ENCODE peak calls at places on chromosomes 1 and 21, in six cellular contexts. V is uterus, O is GM12865, I is mesendoderm, H is WTC11, K is GM12892. P is an unnamed sample.
A peak's percentile ranks its signal among the peaks of the same experiment; 100 is the strongest.

GRCh38 chr1:32464716-32465540 is at the start of gene ZBTB8B:
- DNase-seq in V (peak; percentile 80), O (peak; percentile 37), I (peak; percentile 98), H (peak; percentile 98), K (peak; percentile 44), P (peak; percentile 81)

GRCh38 chr1:52632732-52633290 is at the start of gene SHISAL2A:
- DNase-seq in V (no peak), O (peak; percentile 62), I (peak; percentile 74), H (peak; percentile 73), K (peak; percentile 42), P (peak; percentile 68)

GRCh38 chr1:160726498-160727391 is 12.3 kb upstream of the SLAMF7 start:
- DNase-seq in V (no peak), O (peak; percentile 93), I (peak; percentile 97), H (peak; percentile 69), K (peak; percentile 41), P (peak; percentile 60)

GRCh38 chr1:89260575-89261275 is 11.9 kb downstream of the GBP5 start:
- DNase-seq in V (no peak), O (no peak), I (peak; percentile 14), H (no peak), K (no peak), P (no peak)

GRCh38 chr21:37365657-37366487 is 701 bp upstream of the DYRK1A start:
- DNase-seq in V (peak; percentile 54), O (peak; percentile 79), I (peak; percentile 87), H (peak; percentile 76), K (no peak), P (no peak)

GRCh38 chr21:38770660-38771059 is 35.1 kb upstream of the ETS2 start:
- DNase-seq in V (no peak), O (no peak), I (no peak), H (no peak), K (no peak), P (no peak)

GRCh38 chr1:110106013-110106941 is 6.0 kb upstream of the UBL4B start:
- DNase-seq in V (peak; percentile 62), O (peak; percentile 75), I (peak; percentile 87), H (peak; percentile 83), K (peak; percentile 69), P (peak; percentile 85)

GRCh38 chr1:92960395-92961130 is 699 bp downstream of the DIPK1A start:
- DNase-seq in V (peak; percentile 67), O (peak; percentile 91), I (peak; percentile 80), H (peak; percentile 23), K (peak; percentile 53), P (peak; percentile 78)

GRCh38 chr1:115458426-115459114 is 120.5 kb upstream of the NGF start:
- DNase-seq in V (no peak), O (no peak), I (no peak), H (no peak), K (no peak), P (no peak)

GRCh38 chr21:34509151-34509550 is 2.9 kb downstream of the KCNE1 start:
- DNase-seq in V (no peak), O (peak; percentile 27), I (peak; percentile 44), H (no peak), K (no peak), P (no peak)

GRCh38 chr1:84083321-84083720 is 60.8 kb upstream of the PRKACB start:
- DNase-seq in V (no peak), O (no peak), I (no peak), H (no peak), K (no peak), P (no peak)